ENCODE peak calls at places on chromosomes 4 and X, in seven cellular contexts. M is vagina, D is sigmoid colon, U is transverse colon, O is stomach, R is HepG2, C is GM12891. A is an unnamed sample.

GRCh38 chrX:24876782-24877315 is 138.9 kb downstream of the ARX start:
- DNase-seq in M (no peak), D (no peak), U (no peak), O (no peak), R (no peak), C (no peak), A (no peak)

GRCh38 chr4:3311095-3311372 is 18.2 kb downstream of the RGS12 start:
- DNase-seq in M (no peak), D (no peak), U (no peak), O (peak; percentile 22), R (no peak), C (no peak), A (no peak)

GRCh38 chrX:79130857-79131256 is 13.6 kb upstream of the GPR174 start:
- DNase-seq in M (no peak), D (no peak), U (no peak), O (no peak), R (no peak), C (no peak), A (no peak)

GRCh38 chr4:122117743-122118142 is 34.4 kb upstream of the BLTP1 start:
- DNase-seq in M (no peak), D (no peak), U (no peak), O (no peak), R (no peak), C (no peak), A (no peak)

GRCh38 chrX:130197464-130197863 is 25.7 kb downstream of the RAB33A start:
- DNase-seq in M (no peak), D (no peak), U (no peak), O (no peak), R (no peak), C (no peak), A (no peak)

GRCh38 chrX:109886122-109886761 is 116.7 kb upstream of the TMEM164 start:
- DNase-seq in M (no peak), D (no peak), U (peak; percentile 26), O (peak; percentile 52), R (peak; percentile 31), C (no peak), A (no peak)

GRCh38 chr4:36208884-36209473 is 35.3 kb downstream of the ARAP2 start:
- DNase-seq in M (no peak), D (no peak), U (peak; percentile 16), O (no peak), R (no peak), C (no peak), A (peak; percentile 8)

GRCh38 chr4:8589831-8590545 is 2.6 kb upstream of the CPZ start:
- DNase-seq in M (no peak), D (no peak), U (no peak), O (no peak), R (no peak), C (no peak), A (no peak)

GRCh38 chr4:26069218-26069617 is 155.2 kb downstream of the SMIM20 start:
- DNase-seq in M (no peak), D (no peak), U (no peak), O (no peak), R (peak; percentile 6), C (no peak), A (no peak)

GRCh38 chr4:69095301-69095731 is 958 bp upstream of the UGT2B7 start:
- DNase-seq in M (no peak), D (no peak), U (no peak), O (no peak), R (peak; percentile 89), C (no peak), A (no peak)

GRCh38 chrX:40434947-40435346 is 145.8 kb upstream of the ATP6AP2 start:
- DNase-seq in M (no peak), D (no peak), U (no peak), O (no peak), R (no peak), C (no peak), A (no peak)

GRCh38 chrX:17933856-17934255 is 72.8 kb upstream of the RAI2 start:
- DNase-seq in M (no peak), D (no peak), U (no peak), O (no peak), R (no peak), C (no peak), A (no peak)

GRCh38 chrX:151970661-151971060 is 3.8 kb downstream of the GABRE start:
- DNase-seq in M (no peak), D (peak; percentile 83), U (peak; percentile 35), O (peak; percentile 29), R (peak; percentile 90), C (no peak), A (no peak)

GRCh38 chrX:135003876-135004623 is 13.3 kb downstream of the SMIM10 start:
- DNase-seq in M (peak; percentile 90), D (peak; percentile 94), U (peak; percentile 92), O (peak; percentile 92), R (peak; percentile 64), C (peak; percentile 46), A (peak; percentile 53)

GRCh38 chrX:100748133-100748532 is 16.2 kb upstream of the SYTL4 start:
- DNase-seq in M (no peak), D (no peak), U (no peak), O (no peak), R (peak; percentile 57), C (no peak), A (no peak)

GRCh38 chrX:40960041-40960440 is 125.2 kb upstream of the USP9X start:
- DNase-seq in M (no peak), D (no peak), U (no peak), O (no peak), R (no peak), C (no peak), A (no peak)

GRCh38 chrX:153494061-153494460 is 719 bp upstream of the BGN start:
- DNase-seq in M (no peak), D (no peak), U (no peak), O (no peak), R (no peak), C (no peak), A (no peak)

GRCh38 chr4:186939226-186939625 is 215.6 kb upstream of the FAT1 start:
- DNase-seq in M (no peak), D (no peak), U (no peak), O (no peak), R (no peak), C (no peak), A (no peak)

DNA sequence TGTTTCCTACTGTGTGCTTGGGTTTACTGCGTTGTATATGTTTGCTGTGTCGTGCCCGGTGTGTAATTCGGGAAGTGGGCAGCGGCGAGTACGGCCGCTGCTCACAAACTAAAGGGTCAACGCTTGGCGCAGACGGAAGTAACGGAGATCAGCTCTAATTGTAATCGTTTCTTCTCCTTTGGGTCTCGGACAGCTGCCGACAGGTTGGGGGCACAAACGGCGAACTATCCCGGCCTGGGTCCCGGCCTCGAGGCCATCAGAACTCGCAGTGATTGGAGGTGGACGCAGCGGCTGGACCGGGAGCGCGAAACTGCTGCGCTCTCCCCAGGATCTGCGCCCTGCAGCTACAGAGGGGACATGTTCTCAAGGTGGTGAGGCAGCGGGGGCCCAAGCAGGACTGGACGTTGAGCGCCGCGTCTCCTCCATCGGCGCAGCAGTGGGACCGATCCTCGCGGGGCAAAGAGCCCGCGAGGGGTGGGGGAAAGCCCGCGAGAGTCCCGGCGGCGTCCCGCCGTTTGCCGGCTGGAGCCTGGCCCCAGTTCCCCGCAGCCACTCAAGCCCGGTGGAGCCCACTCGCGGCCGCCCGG is 516 bp upstream of the ZIC3 start:
- DNase-seq in M (no peak), D (no peak), U (no peak), O (no peak), R (no peak), C (no peak), A (no peak)
- TF ChIP-seq POLR2A in M (no peak), D (no peak), U (no peak), O (no peak), R (no peak), C (no peak), A (no peak)

DNA sequence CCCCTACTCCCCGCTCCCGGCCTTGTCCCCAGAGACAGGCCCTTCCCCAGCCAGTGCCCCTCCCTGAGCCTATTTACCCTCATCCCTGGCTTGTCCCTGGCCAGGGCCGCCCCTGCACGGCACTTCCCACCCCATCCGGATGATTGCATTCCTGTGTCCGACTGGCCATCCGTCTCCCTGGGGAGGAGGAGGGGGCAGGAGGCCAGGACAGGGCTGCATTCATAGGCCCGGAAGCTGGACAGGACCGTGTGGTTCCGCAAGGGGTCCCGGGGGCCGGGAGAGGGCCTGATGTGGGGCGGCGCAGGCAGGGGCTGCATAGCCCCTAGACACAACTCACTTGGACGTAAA is 22.8 kb downstream of the CTBP1 start:
- DNase-seq in M (no peak), D (no peak), U (no peak), O (no peak), R (no peak), C (no peak), A (no peak)
- TF ChIP-seq POLR2AphosphoS5 in M (no peak), D (no peak), U (no peak), O (no peak), R (no peak), C (no peak), A (no peak)

DNA sequence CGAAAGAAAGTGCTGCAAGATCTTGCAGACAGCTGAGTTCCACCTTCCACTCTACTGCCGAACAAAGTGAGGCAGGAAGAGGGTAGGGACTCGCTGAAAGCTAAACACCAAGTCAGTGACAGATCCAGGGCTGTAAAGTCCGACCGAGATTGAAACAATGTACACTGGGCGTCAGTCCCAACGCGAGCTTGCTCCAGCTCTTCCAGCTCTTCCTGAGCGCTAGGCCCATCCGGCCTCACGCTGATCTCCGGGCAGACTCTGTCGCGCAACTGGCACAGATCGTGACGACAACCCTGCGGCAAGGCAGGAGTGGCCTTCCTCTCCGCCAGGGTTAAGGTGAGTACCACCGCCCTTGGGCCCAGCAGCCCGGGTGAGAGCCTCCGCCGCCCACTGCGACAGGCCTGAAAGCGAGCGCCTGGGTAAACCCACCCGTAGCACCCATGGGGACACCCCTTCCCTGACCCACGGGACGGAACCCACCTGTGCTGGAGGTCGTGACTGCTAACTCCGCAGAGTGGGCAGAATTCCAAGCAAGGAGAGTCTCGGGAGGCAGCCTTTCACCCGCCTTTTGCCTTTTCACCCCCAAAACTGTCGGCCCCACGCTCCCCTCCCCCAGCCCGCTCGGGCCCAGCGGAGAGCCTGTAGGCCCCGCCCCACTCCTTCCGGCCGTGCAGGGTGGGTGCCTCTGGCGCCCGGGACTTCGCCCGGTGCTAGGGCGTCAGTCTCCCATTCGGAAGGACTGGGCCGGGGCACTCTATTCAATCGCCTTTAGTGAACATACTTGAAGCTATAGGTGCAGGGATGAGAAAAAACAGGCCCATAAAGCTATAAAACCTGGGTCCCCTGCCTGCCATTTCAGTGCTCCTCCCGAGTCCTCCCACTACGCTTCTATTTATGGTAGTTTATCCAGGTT is at the start of gene TMLHE:
- DNase-seq in M (no peak), D (peak; percentile 76), U (peak; percentile 79), O (peak; percentile 67), R (peak; percentile 41), C (peak; percentile 25), A (peak; percentile 23)
- TF ChIP-seq POLR2A in M (no peak), D (no peak), U (peak; percentile 65), O (no peak), R (peak; percentile 50), C (no peak), A (peak; percentile 63)

DNA sequence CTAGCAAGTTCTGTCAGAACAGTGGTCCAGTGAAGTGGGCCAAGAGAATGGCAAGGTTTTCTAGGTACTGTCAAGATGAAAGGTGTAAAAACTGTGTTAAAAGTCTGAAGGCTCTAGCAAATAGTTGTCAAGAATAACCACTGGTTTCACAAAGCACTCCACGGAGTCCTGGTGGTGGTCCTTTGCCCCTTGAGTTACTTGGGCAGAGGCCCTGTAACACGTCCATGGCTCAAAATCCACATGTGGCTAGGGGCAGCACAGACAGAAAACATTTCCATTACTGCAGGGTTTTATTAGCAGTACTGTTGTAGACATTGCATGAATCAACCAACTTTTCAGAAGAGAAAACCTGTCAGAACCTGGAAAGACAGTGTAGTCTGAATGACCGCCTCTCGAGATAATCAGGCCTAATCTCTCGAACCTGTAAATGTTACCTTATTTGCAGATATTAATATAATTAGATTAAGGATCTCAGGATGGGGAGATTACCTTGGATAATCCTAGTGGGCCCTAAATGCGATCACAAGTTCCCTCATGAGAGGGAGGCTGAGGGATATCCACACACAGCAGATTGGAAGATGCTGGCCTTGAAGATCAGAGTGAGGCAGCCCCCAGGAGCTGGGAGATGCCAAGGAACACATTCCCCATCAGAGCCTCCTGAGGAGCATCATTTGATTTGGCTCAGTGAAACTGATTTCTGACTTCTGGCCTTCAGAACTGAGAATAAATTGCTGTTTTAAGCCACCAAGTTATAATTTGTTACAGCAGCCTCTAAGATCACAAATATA is 34.7 kb downstream of the ERVMER34-1 start:
- DNase-seq in M (no peak), D (no peak), U (no peak), O (no peak), R (no peak), C (no peak), A (no peak)
- TF ChIP-seq POLR2AphosphoS5 in M (no peak), D (no peak), U (no peak), O (no peak), R (no peak), C (no peak), A (no peak)